ENCODE peak calls at places on chromosomes 7 and 10, in ten cellular contexts. G is RCC 7860, S is mesothelial cell of epicardium, J is GM10248, K is NCI-H1105, P is GM23338, V is tibial nerve, E is NB4, C is tibial artery, D is DND-41. M is an unnamed sample.

GRCh38 chr10:97914171-97914836 is 64.7 kb downstream of the GOLGA7B start:
- DNase-seq in S (no peak), J (no peak), P (no peak), G (no peak), K (no peak), V (no peak), E (no peak), C (no peak), D (no peak), M (no peak)

GRCh38 chr7:151110941-151111645 is 24.8 kb downstream of the AGAP3 start:
- DNase-seq in V (peak), K (peak), E (peak), D (peak), G (peak), P (peak), J (peak), S (peak), C (peak), M (peak)

GRCh38 chr7:137954614-137955013 is 47.3 kb downstream of the CREB3L2 start:
- DNase-seq in D (no peak), J (no peak), E (no peak), C (no peak), P (no peak), S (no peak), G (no peak), V (no peak), K (no peak), M (no peak)

GRCh38 chr10:17179002-17179401 is 22.5 kb downstream of the TRDMT1 start:
- DNase-seq in J (no peak), P (no peak), C (no peak), E (no peak), G (no peak), K (no peak), D (no peak), S (no peak), V (no peak), M (no peak)

GRCh38 chr7:50838675-50839377 is 56.1 kb upstream of the GRB10 start:
- DNase-seq in K (no peak), C (peak), S (no peak), D (no peak), P (no peak), V (peak), G (peak), J (no peak), E (no peak), M (peak)

GRCh38 chr7:114865564-114865963 is 56.3 kb upstream of the MDFIC start:
- DNase-seq in E (peak), C (peak), S (no peak), D (peak), G (peak), J (peak), V (peak), P (peak), K (no peak), M (peak)

GRCh38 chr10:17479822-17480221 is 25.4 kb upstream of the ST8SIA6 start:
- DNase-seq in D (no peak), J (no peak), K (no peak), G (no peak), P (no peak), C (no peak), E (no peak), S (no peak), V (no peak), M (no peak)

GRCh38 chr7:51019891-51020855 is 237.5 kb upstream of the GRB10 start:
- DNase-seq in J (no peak), V (no peak), G (no peak), P (no peak), C (no peak), K (no peak), S (peak), E (no peak), D (no peak), M (no peak)

GRCh38 chr7:41107938-41108448 is 594.9 kb downstream of the INHBA start:
- DNase-seq in K (no peak), G (peak), C (no peak), J (no peak), D (no peak), P (no peak), E (no peak), V (no peak), S (no peak), M (no peak)

GRCh38 chr7:34357068-34357467 is 300.9 kb upstream of the NPSR1 start:
- DNase-seq in J (no peak), C (no peak), P (peak), S (no peak), G (peak), K (no peak), D (no peak), E (no peak), V (no peak), M (no peak)

GRCh38 chr10:86535057-86535882 is 13.7 kb upstream of the WAPL start:
- DNase-seq in E (no peak), P (peak), G (no peak), C (peak), V (peak), J (peak), K (no peak), S (no peak), D (no peak), M (peak)

GRCh38 chr7:30799206-30799975 is 28.2 kb downstream of the MINDY4 start:
- DNase-seq in G (peak), V (peak), E (peak), C (peak), P (no peak), K (no peak), D (no peak), S (no peak), J (peak), M (peak)

GRCh38 chr10:63281967-63282366 is 148.8 kb downstream of the NRBF2 start:
- DNase-seq in V (no peak), J (no peak), C (no peak), P (no peak), E (no peak), G (no peak), D (no peak), K (no peak), S (no peak), M (no peak)

GRCh38 chr7:45658716-45659495 is 84.7 kb downstream of the ADCY1 start:
- DNase-seq in G (no peak), C (no peak), K (no peak), P (no peak), S (no peak), V (no peak), E (no peak), J (no peak), D (no peak), M (no peak)

GRCh38 chr10:114486938-114487814 is 82.9 kb upstream of the AFAP1L2 start:
- DNase-seq in D (no peak), P (no peak), S (no peak), G (no peak), K (no peak), J (no peak), V (no peak), E (no peak), C (no peak), M (no peak)

M was measured in ascending aorta.